ENCODE peak calls at places on chromosome 20, in nine cellular contexts. F, R, T, U, A, L, W, S and G are unnamed samples.

GRCh38 chr20:61100489-61100888 is 151.6 kb upstream of the CDH4 start:
- DNase-seq in L (no peak), U (no peak), A (no peak), F (no peak), T (no peak), S (no peak), W (no peak), R (no peak), G (peak; percentile 44)

GRCh38 chr20:36895036-36895435 is 19.1 kb downstream of the TLDC2 start:
- DNase-seq in T (no peak), A (no peak), U (no peak), W (no peak), R (no peak), S (no peak), F (no peak), L (no peak), G (no peak)

GRCh38 chr20:39047417-39047985 is 85.4 kb downstream of the DHX35 start:
- DNase-seq in F (no peak), R (no peak), T (no peak), W (no peak), A (no peak), S (no peak), U (no peak), L (no peak), G (no peak)

GRCh38 chr20:18412202-18412901 is 54.5 kb downstream of the DZANK1 start:
- DNase-seq in S (no peak), U (no peak), W (no peak), A (no peak), F (no peak), T (no peak), L (no peak), R (no peak), G (no peak)

GRCh38 chr20:4748847-4749246 is 27.1 kb downstream of the PRND start:
- DNase-seq in W (no peak), R (no peak), S (no peak), A (no peak), F (no peak), U (no peak), L (no peak), T (no peak), G (no peak)

GRCh38 chr20:38165966-38166706 is 1.1 kb upstream of the TGM2 start:
- DNase-seq in T (no peak), W (peak; percentile 35), R (no peak), U (no peak), A (no peak), S (no peak), L (no peak), F (no peak), G (peak; percentile 20)

GRCh38 chr20:12331236-12331635 is 413.5 kb downstream of the BTBD3 start:
- DNase-seq in F (no peak), U (no peak), S (no peak), A (no peak), T (no peak), W (no peak), R (no peak), L (no peak), G (no peak)

GRCh38 chr20:10113746-10114145 is 79.0 kb downstream of the ANKEF1 start:
- DNase-seq in R (no peak), L (no peak), S (no peak), F (no peak), U (no peak), T (no peak), A (no peak), W (no peak), G (no peak)

GRCh38 chr20:48191200-48191599 is 405.9 kb upstream of the SULF2 start:
- DNase-seq in R (no peak), T (no peak), U (no peak), L (no peak), A (no peak), W (no peak), S (no peak), F (no peak), G (no peak)

GRCh38 chr20:23043376-23043775 is 6.1 kb downstream of the THBD start:
- DNase-seq in U (no peak), W (no peak), F (no peak), T (no peak), R (no peak), S (no peak), L (no peak), A (no peak), G (no peak)

GRCh38 chr20:32966881-32967781 is 37.1 kb downstream of the SUN5 start:
- DNase-seq in R (peak; percentile 27), S (no peak), L (no peak), A (no peak), U (no peak), T (no peak), F (no peak), W (no peak), G (peak; percentile 26)

GRCh38 chr20:16476032-16476431 is 97.2 kb downstream of the KIF16B start:
- DNase-seq in R (no peak), S (no peak), T (no peak), F (no peak), L (peak; percentile 8), U (no peak), W (peak; percentile 62), A (peak; percentile 24), G (no peak)

GRCh38 chr20:8509809-8510208 is 377.7 kb downstream of the PLCB1 start:
- DNase-seq in W (no peak), S (no peak), F (no peak), R (no peak), L (no peak), U (no peak), A (no peak), T (no peak), G (no peak)

GRCh38 chr20:25686081-25687077 is 10.3 kb downstream of the ZNF337 start:
- DNase-seq in U (no peak), W (no peak), F (no peak), S (no peak), T (peak; percentile 64), A (no peak), R (no peak), L (no peak), G (no peak)

GRCh38 chr20:61670274-61670673 is 395.4 kb downstream of the TAF4 start:
- DNase-seq in W (no peak), S (no peak), U (no peak), F (no peak), T (no peak), R (no peak), A (no peak), L (no peak), G (no peak)

GRCh38 chr20:52236292-52236691 is 44.7 kb upstream of the ZFP64 start:
- DNase-seq in R (no peak), F (no peak), U (no peak), W (no peak), S (no peak), L (no peak), A (no peak), T (no peak), G (no peak)

GRCh38 chr20:5734559-5735137 is 15.6 kb upstream of the SHLD1 start:
- DNase-seq in F (no peak), A (no peak), S (no peak), R (no peak), L (no peak), T (no peak), W (peak; percentile 45), U (no peak), G (no peak)

GRCh38 chr20:36971103-36971502 is 19.6 kb upstream of the SAMHD1 start:
- DNase-seq in T (no peak), R (no peak), A (no peak), S (no peak), U (no peak), W (no peak), L (no peak), F (no peak), G (no peak)

GRCh38 chr20:58706975-58707681 is 14.5 kb downstream of the NPEPL1 start:
- DNase-seq in R (peak; percentile 4), T (peak; percentile 64), S (no peak), L (peak; percentile 2), U (no peak), F (no peak), A (no peak), W (no peak), G (peak; percentile 53)

DNA sequence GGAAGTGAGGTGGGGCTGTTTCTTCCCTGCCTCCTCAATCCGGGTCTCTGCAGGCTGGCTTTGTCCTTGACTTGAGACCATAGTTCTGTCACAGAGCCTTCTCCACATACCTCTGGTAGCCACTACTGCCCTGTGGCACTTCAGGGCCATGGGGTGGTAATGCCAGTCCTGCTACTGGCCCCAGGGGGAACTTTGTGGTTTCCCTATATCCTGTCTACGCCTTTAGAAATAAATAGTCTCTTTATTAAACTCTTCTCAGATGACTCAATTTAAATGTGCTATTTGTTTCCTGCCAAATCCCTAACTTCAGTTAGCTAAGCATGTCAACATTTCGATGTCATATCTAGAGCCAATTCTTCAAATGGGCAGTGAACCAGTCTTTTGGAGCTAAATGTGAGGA is 60.2 kb downstream of the SEL1L2 start:
- DNase-seq in U (no peak), L (no peak), T (no peak), R (no peak), W (no peak), F (no peak), A (no peak), S (no peak), G (no peak)
- TF ChIP-seq POLR2A in U (no peak), L (no peak), T (no peak), R (no peak), W (no peak), F (no peak), A (no peak), S (no peak), G (no peak)

GRCh38 chr20:50733644-50734349 is 2.4 kb downstream of the PARD6B start:
- DNase-seq in W (no peak), A (no peak), L (no peak), S (no peak), T (no peak), R (no peak), U (no peak), F (no peak), G (no peak)
- H3K4me3 ChIP-seq in W (no peak overlapping the region), A (peak overlapping the region; percentile 59), L (no peak overlapping the region), S (no peak overlapping the region), T (no peak overlapping the region), R (no peak overlapping the region), U (no peak overlapping the region), F (no peak overlapping the region), G (no peak overlapping the region)

DNA sequence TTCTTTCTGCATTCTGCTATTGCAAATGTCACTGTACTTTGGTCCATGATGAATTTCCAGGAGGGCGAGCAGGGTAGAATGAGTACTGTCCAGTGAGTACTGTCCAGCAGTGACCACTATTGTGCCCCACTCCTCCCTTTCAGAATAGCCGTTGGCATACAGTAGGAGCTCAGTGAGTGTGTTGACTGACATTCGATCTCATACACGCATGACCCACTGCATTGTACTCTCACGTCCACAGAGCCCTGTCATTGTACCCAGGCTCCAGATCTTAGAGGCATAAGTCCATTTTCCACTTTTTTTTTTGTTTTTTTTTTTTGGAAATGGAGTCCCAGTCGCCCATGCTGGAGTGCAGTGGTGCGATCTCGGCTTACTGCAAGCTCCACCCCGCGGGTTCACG is 8.2 kb downstream of the DYNLRB1 start:
- DNase-seq in F (no peak), S (no peak), U (no peak), A (no peak), W (no peak), T (no peak), R (no peak), L (no peak), G (no peak)
- H3K4me1 ChIP-seq in F (peaks cover 37% of the 10 kb centered on the region), S (peaks cover 11% of the 10 kb centered on the region), U (peaks cover 13% of the 10 kb centered on the region), A (peaks cover 44% of the 10 kb centered on the region), W (peaks cover 42% of the 10 kb centered on the region), T (peaks cover 72% of the 10 kb centered on the region), R (peaks cover 40% of the 10 kb centered on the region), L (peaks cover 21% of the 10 kb centered on the region), G (no peaks in the 10 kb centered on the region)

DNA sequence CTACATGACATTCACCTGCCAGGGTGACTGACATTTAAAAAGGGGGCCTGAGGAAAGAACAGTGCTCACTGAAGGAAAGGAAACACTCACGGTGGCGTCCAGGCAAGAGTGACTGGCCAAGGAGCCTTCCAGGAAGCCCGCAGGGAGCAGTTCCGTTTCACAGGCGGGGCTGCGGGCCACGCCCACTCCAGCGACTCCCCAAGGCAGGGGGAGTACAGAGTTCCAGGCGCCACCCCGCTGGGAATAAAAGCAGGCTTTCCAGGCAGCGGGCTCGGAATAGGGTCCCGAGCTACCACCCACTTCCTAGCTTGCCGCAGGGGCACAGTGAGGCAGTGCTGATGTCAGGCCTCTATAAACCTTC is 34.2 kb downstream of the PKIG start:
- DNase-seq in U (no peak), S (peak; percentile 38), F (no peak), W (no peak), R (peak; percentile 41), A (no peak), L (no peak), T (peak; percentile 67), G (no peak)
- TF ChIP-seq POLR2A in U (no peak), S (no peak), F (no peak), W (no peak), R (no peak), A (no peak), L (no peak), T (no peak), G (no peak)